ENCODE peak calls at places on chromosomes 3 and 15, in ten cellular contexts. One of them, this sample, is unnamed.

GRCh38 chr3:125150525-125151436 is 61.8 kb downstream of the SLC12A8 start:
- DNase-seq in endothelial cell of umbilical vein: peak
- DNase-seq in mammary epithelial cell: no peak
- DNase-seq in H1: peak
- DNase-seq in K562: peak
- DNase-seq in DND-41: peak
- DNase-seq in hepatocyte: peak
- DNase-seq in neural progenitor cell: peak
- DNase-seq in HCT116: peak
- DNase-seq in fibroblast of lung: peak
- DNase-seq in this sample: peak

GRCh38 chr3:50484681-50485263 is 18.7 kb downstream of the CACNA2D2 start:
- DNase-seq in endothelial cell of umbilical vein: no peak
- DNase-seq in mammary epithelial cell: no peak
- DNase-seq in H1: no peak
- DNase-seq in K562: no peak
- DNase-seq in DND-41: no peak
- DNase-seq in hepatocyte: no peak
- DNase-seq in neural progenitor cell: no peak
- DNase-seq in HCT116: no peak
- DNase-seq in fibroblast of lung: no peak
- DNase-seq in this sample: no peak

GRCh38 chr3:156594229-156594683 is 39.3 kb upstream of the SSR3 start:
- DNase-seq in endothelial cell of umbilical vein: no peak
- DNase-seq in mammary epithelial cell: no peak
- DNase-seq in H1: no peak
- DNase-seq in K562: no peak
- DNase-seq in DND-41: no peak
- DNase-seq in hepatocyte: peak
- DNase-seq in neural progenitor cell: no peak
- DNase-seq in HCT116: no peak
- DNase-seq in fibroblast of lung: peak
- DNase-seq in this sample: no peak

GRCh38 chr3:115503386-115503785 is 119.9 kb upstream of the GAP43 start:
- DNase-seq in endothelial cell of umbilical vein: no peak
- DNase-seq in mammary epithelial cell: no peak
- DNase-seq in H1: no peak
- DNase-seq in K562: no peak
- DNase-seq in DND-41: no peak
- DNase-seq in hepatocyte: no peak
- DNase-seq in neural progenitor cell: no peak
- DNase-seq in HCT116: no peak
- DNase-seq in fibroblast of lung: peak
- DNase-seq in this sample: no peak

GRCh38 chr3:142180761-142181362 is 31.5 kb upstream of the TFDP2 start:
- DNase-seq in endothelial cell of umbilical vein: peak
- DNase-seq in mammary epithelial cell: peak
- DNase-seq in H1: peak
- DNase-seq in K562: peak
- DNase-seq in DND-41: peak
- DNase-seq in hepatocyte: peak
- DNase-seq in neural progenitor cell: peak
- DNase-seq in HCT116: peak
- DNase-seq in fibroblast of lung: peak
- DNase-seq in this sample: peak

GRCh38 chr3:60983906-60984305 is 267.3 kb downstream of the FHIT start:
- DNase-seq in endothelial cell of umbilical vein: no peak
- DNase-seq in mammary epithelial cell: no peak
- DNase-seq in H1: no peak
- DNase-seq in K562: no peak
- DNase-seq in DND-41: no peak
- DNase-seq in hepatocyte: no peak
- DNase-seq in neural progenitor cell: no peak
- DNase-seq in HCT116: no peak
- DNase-seq in fibroblast of lung: no peak
- DNase-seq in this sample: no peak

GRCh38 chr15:52802110-52802509 is 12.0 kb upstream of the ONECUT1 start:
- DNase-seq in endothelial cell of umbilical vein: no peak
- DNase-seq in mammary epithelial cell: no peak
- DNase-seq in H1: no peak
- DNase-seq in K562: no peak
- DNase-seq in DND-41: no peak
- DNase-seq in hepatocyte: no peak
- DNase-seq in neural progenitor cell: no peak
- DNase-seq in HCT116: no peak
- DNase-seq in fibroblast of lung: no peak
- DNase-seq in this sample: no peak

GRCh38 chr3:49803464-49804140 is 541 bp downstream of the INKA1 start:
- DNase-seq in endothelial cell of umbilical vein: peak
- DNase-seq in mammary epithelial cell: peak
- DNase-seq in H1: no peak
- DNase-seq in K562: peak
- DNase-seq in DND-41: peak
- DNase-seq in hepatocyte: peak
- DNase-seq in neural progenitor cell: peak
- DNase-seq in HCT116: no peak
- DNase-seq in fibroblast of lung: peak
- DNase-seq in this sample: no peak

GRCh38 chr3:160331127-160331937 is 67.7 kb downstream of the IFT80 start:
- DNase-seq in endothelial cell of umbilical vein: peak
- DNase-seq in mammary epithelial cell: peak
- DNase-seq in H1: no peak
- DNase-seq in K562: no peak
- DNase-seq in DND-41: no peak
- DNase-seq in hepatocyte: peak
- DNase-seq in neural progenitor cell: no peak
- DNase-seq in HCT116: peak
- DNase-seq in fibroblast of lung: peak
- DNase-seq in this sample: peak

GRCh38 chr3:14810070-14810732 is 8.6 kb upstream of the FGD5 start:
- DNase-seq in endothelial cell of umbilical vein: peak
- DNase-seq in mammary epithelial cell: no peak
- DNase-seq in H1: peak
- DNase-seq in K562: no peak
- DNase-seq in DND-41: no peak
- DNase-seq in hepatocyte: peak
- DNase-seq in neural progenitor cell: peak
- DNase-seq in HCT116: no peak
- DNase-seq in fibroblast of lung: no peak
- DNase-seq in this sample: no peak
- TF ChIP-seq EZH2 in endothelial cell of umbilical vein: no peak
- TF ChIP-seq EZH2 in mammary epithelial cell: no peak
- TF ChIP-seq EZH2 in H1: peak
- TF ChIP-seq EZH2 in K562: no peak
- TF ChIP-seq EZH2 in DND-41: no peak
- TF ChIP-seq EZH2 in hepatocyte: peak
- TF ChIP-seq EZH2 in neural progenitor cell: peak
- TF ChIP-seq EZH2 in HCT116: no peak
- TF ChIP-seq EZH2 in fibroblast of lung: no peak
- TF ChIP-seq EZH2 in this sample: no peak

DNA sequence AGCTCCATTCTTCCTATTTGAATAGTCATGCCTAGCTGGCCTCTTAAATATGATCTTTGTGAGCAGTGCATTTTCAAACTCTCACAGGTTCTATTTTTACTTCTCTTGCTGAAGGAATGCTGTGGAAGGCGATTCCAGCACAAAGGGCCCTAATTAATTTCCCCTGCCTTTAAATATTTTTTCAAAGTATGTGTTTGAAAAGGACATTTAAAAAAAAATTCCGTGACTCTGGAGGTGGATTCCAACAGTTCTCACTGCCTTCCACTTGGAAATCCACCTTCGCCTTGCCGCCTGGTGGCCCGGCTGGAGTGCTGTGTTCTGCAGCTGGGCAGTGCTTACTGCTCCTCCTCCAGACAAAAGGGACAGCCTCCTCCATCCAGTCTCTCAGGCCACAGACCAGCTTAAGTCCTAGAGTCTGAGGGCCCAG is 61.5 kb upstream of the CORO2B start:
- DNase-seq in endothelial cell of umbilical vein: no peak
- DNase-seq in mammary epithelial cell: no peak
- DNase-seq in H1: no peak
- DNase-seq in K562: no peak
- DNase-seq in DND-41: no peak
- DNase-seq in hepatocyte: no peak
- DNase-seq in neural progenitor cell: peak
- DNase-seq in HCT116: no peak
- DNase-seq in fibroblast of lung: no peak
- DNase-seq in this sample: no peak
- TF ChIP-seq CTCF in endothelial cell of umbilical vein: no peak
- TF ChIP-seq CTCF in mammary epithelial cell: no peak
- TF ChIP-seq CTCF in H1: peak
- TF ChIP-seq CTCF in K562: no peak
- TF ChIP-seq CTCF in DND-41: no peak
- TF ChIP-seq CTCF in hepatocyte: no peak
- TF ChIP-seq CTCF in neural progenitor cell: peak
- TF ChIP-seq CTCF in HCT116: no peak
- TF ChIP-seq CTCF in fibroblast of lung: no peak
- TF ChIP-seq CTCF in this sample: no peak

GRCh38 chr3:53846134-53846850 is at the start of the genes CHDH and IL17RB:
- DNase-seq in endothelial cell of umbilical vein: peak
- DNase-seq in mammary epithelial cell: peak
- DNase-seq in H1: no peak
- DNase-seq in K562: peak
- DNase-seq in DND-41: no peak
- DNase-seq in hepatocyte: peak
- DNase-seq in neural progenitor cell: peak
- DNase-seq in HCT116: peak
- DNase-seq in fibroblast of lung: no peak
- DNase-seq in this sample: peak
- TF ChIP-seq EZH2 in endothelial cell of umbilical vein: peak
- TF ChIP-seq EZH2 in mammary epithelial cell: no peak
- TF ChIP-seq EZH2 in H1: no peak
- TF ChIP-seq EZH2 in K562: no peak
- TF ChIP-seq EZH2 in DND-41: no peak
- TF ChIP-seq EZH2 in hepatocyte: no peak
- TF ChIP-seq EZH2 in neural progenitor cell: peak
- TF ChIP-seq EZH2 in HCT116: no peak
- TF ChIP-seq EZH2 in fibroblast of lung: peak
- TF ChIP-seq EZH2 in this sample: peak

GRCh38 chr3:15305366-15305844 is 27.0 kb downstream of the SH3BP5 start:
- DNase-seq in endothelial cell of umbilical vein: peak
- DNase-seq in mammary epithelial cell: no peak
- DNase-seq in H1: no peak
- DNase-seq in K562: peak
- DNase-seq in DND-41: no peak
- DNase-seq in hepatocyte: peak
- DNase-seq in neural progenitor cell: no peak
- DNase-seq in HCT116: peak
- DNase-seq in fibroblast of lung: no peak
- DNase-seq in this sample: peak
- TF ChIP-seq CTCF in endothelial cell of umbilical vein: peak
- TF ChIP-seq CTCF in mammary epithelial cell: peak
- TF ChIP-seq CTCF in H1: peak
- TF ChIP-seq CTCF in K562: peak
- TF ChIP-seq CTCF in DND-41: peak
- TF ChIP-seq CTCF in hepatocyte: peak
- TF ChIP-seq CTCF in neural progenitor cell: peak
- TF ChIP-seq CTCF in HCT116: peak
- TF ChIP-seq CTCF in fibroblast of lung: peak
- TF ChIP-seq CTCF in this sample: peak

GRCh38 chr15:99306694-99307338 is 55.5 kb downstream of the LRRC28 start:
- DNase-seq in endothelial cell of umbilical vein: no peak
- DNase-seq in mammary epithelial cell: no peak
- DNase-seq in H1: no peak
- DNase-seq in K562: no peak
- DNase-seq in DND-41: no peak
- DNase-seq in hepatocyte: peak
- DNase-seq in neural progenitor cell: peak
- DNase-seq in HCT116: no peak
- DNase-seq in fibroblast of lung: peak
- DNase-seq in this sample: no peak
- TF ChIP-seq EZH2 in endothelial cell of umbilical vein: no peak
- TF ChIP-seq EZH2 in mammary epithelial cell: no peak
- TF ChIP-seq EZH2 in H1: no peak
- TF ChIP-seq EZH2 in K562: no peak
- TF ChIP-seq EZH2 in DND-41: no peak
- TF ChIP-seq EZH2 in hepatocyte: no peak
- TF ChIP-seq EZH2 in neural progenitor cell: no peak
- TF ChIP-seq EZH2 in HCT116: no peak
- TF ChIP-seq EZH2 in fibroblast of lung: no peak
- TF ChIP-seq EZH2 in this sample: no peak

GRCh38 chr15:62126364-62126763 is 38.7 kb downstream of the C2CD4B start:
- DNase-seq in endothelial cell of umbilical vein: no peak
- DNase-seq in mammary epithelial cell: no peak
- DNase-seq in H1: no peak
- DNase-seq in K562: no peak
- DNase-seq in DND-41: no peak
- DNase-seq in hepatocyte: no peak
- DNase-seq in neural progenitor cell: no peak
- DNase-seq in HCT116: no peak
- DNase-seq in fibroblast of lung: no peak
- DNase-seq in this sample: no peak

GRCh38 chr15:62128916-62129315 is 36.2 kb downstream of the C2CD4B start:
- DNase-seq in endothelial cell of umbilical vein: no peak
- DNase-seq in mammary epithelial cell: no peak
- DNase-seq in H1: no peak
- DNase-seq in K562: no peak
- DNase-seq in DND-41: peak
- DNase-seq in hepatocyte: no peak
- DNase-seq in neural progenitor cell: no peak
- DNase-seq in HCT116: no peak
- DNase-seq in fibroblast of lung: no peak
- DNase-seq in this sample: no peak

GRCh38 chr15:62124953-62125263 is 40.2 kb downstream of the C2CD4B start:
- DNase-seq in endothelial cell of umbilical vein: peak
- DNase-seq in mammary epithelial cell: no peak
- DNase-seq in H1: no peak
- DNase-seq in K562: no peak
- DNase-seq in DND-41: peak
- DNase-seq in hepatocyte: no peak
- DNase-seq in neural progenitor cell: no peak
- DNase-seq in HCT116: no peak
- DNase-seq in fibroblast of lung: no peak
- DNase-seq in this sample: no peak

GRCh38 chr15:62124176-62124952 is 40.7 kb downstream of the C2CD4B start:
- DNase-seq in endothelial cell of umbilical vein: peak
- DNase-seq in mammary epithelial cell: no peak
- DNase-seq in H1: no peak
- DNase-seq in K562: no peak
- DNase-seq in DND-41: peak
- DNase-seq in hepatocyte: no peak
- DNase-seq in neural progenitor cell: no peak
- DNase-seq in HCT116: no peak
- DNase-seq in fibroblast of lung: no peak
- DNase-seq in this sample: peak

DNA sequence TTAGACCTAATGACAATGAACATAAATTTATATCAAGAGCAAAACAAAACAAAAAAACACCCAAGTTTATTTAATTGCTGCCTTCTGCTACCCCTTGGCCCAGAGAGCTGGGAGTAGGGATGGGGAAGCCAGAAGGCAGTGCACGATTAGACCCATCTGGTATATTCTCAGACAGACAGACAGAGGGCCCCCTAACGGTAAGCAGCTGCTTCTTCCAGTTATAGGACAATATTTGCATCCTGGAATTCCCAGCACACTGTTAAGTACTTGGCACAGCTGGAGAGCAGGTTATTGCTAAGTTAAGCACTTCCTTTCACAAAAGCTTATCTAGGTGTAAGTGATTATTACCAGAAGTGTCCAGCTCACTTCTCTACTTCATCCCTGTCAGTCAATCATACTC is 39.3 kb downstream of the C2CD4B start:
- DNase-seq in endothelial cell of umbilical vein: peak
- DNase-seq in mammary epithelial cell: peak
- DNase-seq in H1: no peak
- DNase-seq in K562: peak
- DNase-seq in DND-41: no peak
- DNase-seq in hepatocyte: peak
- DNase-seq in neural progenitor cell: no peak
- DNase-seq in HCT116: peak
- DNase-seq in fibroblast of lung: peak
- DNase-seq in this sample: peak
- TF ChIP-seq CTCF in endothelial cell of umbilical vein: peak
- TF ChIP-seq CTCF in mammary epithelial cell: peak
- TF ChIP-seq CTCF in H1: peak
- TF ChIP-seq CTCF in K562: peak
- TF ChIP-seq CTCF in DND-41: peak
- TF ChIP-seq CTCF in hepatocyte: peak
- TF ChIP-seq CTCF in neural progenitor cell: no peak
- TF ChIP-seq CTCF in HCT116: peak
- TF ChIP-seq CTCF in fibroblast of lung: peak
- TF ChIP-seq CTCF in this sample: peak

This sample was measured in PC-3.